ENCODE peak calls at places on chromosome 12, in five cellular contexts. X, Q, F, P and O are unnamed samples.

GRCh38 chr12:130337476-130338303 is at the start of gene PIWIL1:
- DNase-seq in X (no peak), Q (no peak), F (no peak), P (no peak), O (no peak)

GRCh38 chr12:68565391-68565903 is 45.3 kb upstream of the RAP1B start:
- DNase-seq in X (no peak), Q (no peak), F (no peak), P (peak), O (no peak)

GRCh38 chr12:62738611-62739010 is 196.3 kb downstream of the PPM1H start:
- DNase-seq in X (no peak), Q (no peak), F (no peak), P (no peak), O (no peak)

GRCh38 chr12:52741378-52742195 is 35.6 kb downstream of the KRT76 start:
- DNase-seq in X (no peak), Q (peak), F (no peak), P (peak), O (no peak)

GRCh38 chr12:84043355-84043754 is 869.2 kb downstream of the SLC6A15 start:
- DNase-seq in X (no peak), Q (no peak), F (no peak), P (no peak), O (no peak)

GRCh38 chr12:51359851-51360250 is 13.4 kb upstream of the CELA1 start:
- DNase-seq in X (no peak), Q (no peak), F (no peak), P (no peak), O (no peak)

GRCh38 chr12:67239061-67239460 is 30.1 kb upstream of the CAND1 start:
- DNase-seq in X (no peak), Q (no peak), F (no peak), P (no peak), O (no peak)

GRCh38 chr12:67161322-67161918 is 107.7 kb upstream of the CAND1 start:
- DNase-seq in X (no peak), Q (peak), F (no peak), P (peak), O (no peak)

GRCh38 chr12:39990122-39991101 is 115.5 kb downstream of the SLC2A13 start:
- DNase-seq in X (peak), Q (peak), F (peak), P (peak), O (no peak)

GRCh38 chr12:76690916-76691700 is 72.8 kb upstream of the ZDHHC17 start:
- DNase-seq in X (no peak), Q (no peak), F (no peak), P (no peak), O (no peak)

GRCh38 chr12:89160716-89161123 is 191.6 kb downstream of the DUSP6 start:
- DNase-seq in X (no peak), Q (peak), F (no peak), P (peak), O (no peak)

GRCh38 chr12:69904761-69905160 is 79.7 kb downstream of the MYRFL start:
- DNase-seq in X (no peak), Q (no peak), F (no peak), P (no peak), O (no peak)

GRCh38 chr12:49342914-49343731 is 3.6 kb upstream of the DNAJC22 start:
- DNase-seq in X (no peak), Q (no peak), F (no peak), P (no peak), O (no peak)

GRCh38 chr12:49661191-49661590 is 37.8 kb downstream of the PRPF40B start:
- DNase-seq in X (no peak), Q (no peak), F (no peak), P (no peak), O (no peak)

GRCh38 chr12:70754330-70754741 is 117.1 kb upstream of the PTPRB start:
- DNase-seq in X (no peak), Q (peak), F (no peak), P (peak), O (no peak)

GRCh38 chr12:10634427-10634826 is 21.0 kb upstream of the MAGOHB start:
- DNase-seq in X (no peak), Q (no peak), F (no peak), P (no peak), O (no peak)

GRCh38 chr12:60394680-60395079 is 798.9 kb downstream of the SLC16A7 start:
- DNase-seq in X (no peak), Q (no peak), F (peak), P (no peak), O (no peak)

GRCh38 chr12:85713368-85713767 is 122.8 kb downstream of the RASSF9 start:
- DNase-seq in X (no peak), Q (no peak), F (no peak), P (no peak), O (no peak)

GRCh38 chr12:3419538-3419937 is 71.5 kb upstream of the PRMT8 start:
- DNase-seq in X (no peak), Q (no peak), F (no peak), P (no peak), O (no peak)

GRCh38 chr12:102067574-102068258 is 5.9 kb upstream of the WASHC3 start:
- DNase-seq in X (no peak), Q (no peak), F (no peak), P (no peak), O (no peak)

GRCh38 chr12:54126696-54127537 is 61.9 kb downstream of the SMUG1 start:
- DNase-seq in X (no peak), Q (peak), F (no peak), P (peak), O (no peak)

GRCh38 chr12:50200507-50201273 is 33.5 kb upstream of the CERS5 start:
- DNase-seq in X (no peak), Q (no peak), F (no peak), P (no peak), O (no peak)

GRCh38 chr12:4824415-4824814 is 85.3 kb upstream of the KCNA1 start:
- DNase-seq in X (no peak), Q (no peak), F (no peak), P (no peak), O (no peak)

GRCh38 chr12:99154264-99154982 is 493.1 kb upstream of the GARIN6 start:
- DNase-seq in X (peak), Q (no peak), F (no peak), P (no peak), O (peak)

GRCh38 chr12:8712572-8712971 is 14.8 kb downstream of the RIMKLB start:
- DNase-seq in X (no peak), Q (no peak), F (no peak), P (no peak), O (no peak)

GRCh38 chr12:93273834-93274705 is 103.7 kb upstream of the NUDT4 start:
- DNase-seq in X (no peak), Q (no peak), F (no peak), P (no peak), O (no peak)

GRCh38 chr12:80056232-80056631 is 43.1 kb upstream of the OTOGL start:
- DNase-seq in X (peak), Q (no peak), F (no peak), P (no peak), O (no peak)

GRCh38 chr12:103272949-103273348 is 222.8 kb downstream of the C12orf42 start:
- DNase-seq in X (no peak), Q (no peak), F (no peak), P (no peak), O (no peak)

GRCh38 chr12:59077153-59077930 is 157.0 kb upstream of the LRIG3 start:
- DNase-seq in X (no peak), Q (peak), F (no peak), P (peak), O (no peak)

GRCh38 chr12:2346405-2346804 is 293.6 kb downstream of the CACNA1C start:
- DNase-seq in X (no peak), Q (no peak), F (no peak), P (no peak), O (no peak)

GRCh38 chr12:51947597-51947996 is 3.9 kb upstream of the ACVR1B start:
- DNase-seq in X (no peak), Q (no peak), F (no peak), P (no peak), O (no peak)

GRCh38 chr12:110354172-110354780 is 49.2 kb downstream of the ANAPC7 start:
- DNase-seq in X (no peak), Q (no peak), F (no peak), P (no peak), O (no peak)

GRCh38 chr12:14307004-14307403 is 58.5 kb upstream of the ATF7IP start:
- DNase-seq in X (no peak), Q (no peak), F (no peak), P (no peak), O (no peak)

GRCh38 chr12:122944588-122944987 is 21.7 kb downstream of the ABCB9 start:
- DNase-seq in X (peak), Q (no peak), F (no peak), P (peak), O (peak)

GRCh38 chr12:109767991-109768900 is 54.6 kb downstream of the FAM222A start:
- DNase-seq in X (peak), Q (no peak), F (no peak), P (no peak), O (no peak)

GRCh38 chr12:65280306-65280705 is 1.8 kb downstream of the MSRB3 start:
- DNase-seq in X (no peak), Q (no peak), F (no peak), P (no peak), O (no peak)

GRCh38 chr12:102757874-102758244 is 159.2 kb downstream of the PAH start:
- DNase-seq in X (no peak), Q (no peak), F (no peak), P (no peak), O (no peak)

DNA sequence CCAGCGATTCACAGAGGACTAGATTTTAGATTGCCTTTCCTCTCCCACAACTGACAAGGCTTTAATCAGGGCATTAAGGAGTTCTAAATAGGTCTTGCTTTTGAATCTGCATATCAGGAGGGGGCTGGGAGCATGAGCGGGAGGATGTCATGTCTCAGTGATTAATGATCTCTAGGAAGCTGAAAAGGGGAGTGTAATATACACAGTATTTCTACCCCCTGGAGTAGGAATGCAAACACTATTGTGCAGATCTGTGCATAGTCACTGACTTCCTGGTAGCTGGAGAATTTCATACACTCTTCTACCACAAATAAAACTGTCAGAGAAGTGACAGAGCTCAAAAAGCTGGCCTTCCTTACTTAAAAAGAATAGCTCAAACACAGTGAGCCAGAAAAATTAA is 65.7 kb downstream of the RIC8B start:
- DNase-seq in X (no peak), Q (no peak), F (peak), P (no peak), O (no peak)
- H3K27ac ChIP-seq in X (no peak), Q (peak), F (no peak), P (no peak), O (no peak)

DNA sequence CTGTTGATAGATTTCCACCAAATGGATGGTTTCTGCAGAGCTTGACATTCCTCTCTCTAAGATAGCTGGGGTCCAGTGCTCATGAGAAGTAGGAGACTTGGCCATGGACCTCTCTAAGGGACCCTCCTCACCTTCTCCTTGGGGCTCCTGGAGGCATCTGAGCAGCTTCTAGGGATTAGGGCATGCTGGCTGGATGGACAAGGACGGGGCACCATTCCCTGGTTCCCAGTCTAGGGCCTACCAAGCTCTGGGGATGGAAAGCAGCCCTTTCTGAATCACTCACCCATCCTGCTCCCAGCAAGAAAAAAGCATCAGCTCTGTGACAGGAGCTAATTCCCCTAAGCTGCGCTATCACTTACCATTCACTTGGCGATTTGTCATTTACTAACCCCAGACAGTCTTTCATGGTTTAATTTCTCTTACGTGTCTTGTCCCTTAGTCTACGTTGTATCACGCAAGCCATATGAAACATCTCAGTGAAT is 39.5 kb downstream of the VWF start:
- DNase-seq in X (no peak), Q (no peak), F (no peak), P (no peak), O (no peak)
- H3K27ac ChIP-seq in X (peak), Q (no peak), F (no peak), P (no peak), O (peak)

DNA sequence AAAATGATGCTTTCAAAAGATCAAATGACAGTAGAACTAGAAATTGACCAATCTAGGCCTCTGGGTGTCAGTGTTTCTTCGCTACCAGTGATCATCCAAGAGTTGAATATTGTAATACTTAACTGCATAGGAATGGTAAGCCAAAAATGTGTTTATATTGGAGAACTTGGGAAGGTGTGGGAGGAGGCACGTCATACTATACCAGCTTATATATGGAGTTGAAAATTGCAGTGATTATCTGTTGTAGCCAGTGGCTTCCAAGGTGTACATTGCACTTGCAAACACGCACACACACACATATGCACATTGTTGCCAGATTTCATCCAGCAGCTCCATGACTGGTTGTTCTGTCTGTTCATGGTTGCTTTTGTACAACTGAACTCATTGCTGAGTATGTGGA is 36.1 kb downstream of the EID3 start:
- DNase-seq in X (no peak), Q (no peak), F (no peak), P (no peak), O (no peak)
- H3K27ac ChIP-seq in X (no peak), Q (no peak), F (no peak), P (no peak), O (no peak)

GRCh38 chr12:120470150-120470817 is 736 bp upstream of the SRSF9 start:
- DNase-seq in X (no peak), Q (peak), F (no peak), P (no peak), O (no peak)

GRCh38 chr12:120474092-120474960 is 4.8 kb upstream of the SRSF9 start:
- DNase-seq in X (peak), Q (peak), F (no peak), P (peak), O (no peak)

GRCh38 chr12:120475643-120476042 is 6.1 kb upstream of the SRSF9 start:
- DNase-seq in X (no peak), Q (no peak), F (no peak), P (no peak), O (no peak)

GRCh38 chr12:120469450-120470149 is at the start of gene SRSF9:
- DNase-seq in X (peak), Q (peak), F (peak), P (peak), O (no peak)

DNA sequence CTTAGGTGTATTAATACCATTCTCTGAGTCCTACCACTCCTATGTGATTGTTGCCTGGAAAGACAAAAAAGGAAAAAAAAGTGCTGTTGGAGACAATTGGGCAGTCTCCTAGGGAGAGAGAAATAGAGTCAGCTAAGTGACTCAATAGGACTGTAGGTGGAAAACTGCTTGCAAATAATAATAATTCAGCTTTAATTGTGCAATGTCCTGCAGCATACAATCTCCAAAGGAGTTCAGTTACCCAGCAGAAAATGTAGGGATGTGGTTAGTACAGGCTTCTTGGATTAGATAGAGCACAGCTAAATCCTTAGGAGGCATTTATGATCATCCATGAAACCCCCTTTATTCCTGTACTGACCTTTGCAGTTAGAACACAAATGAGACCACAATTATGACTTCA is 3.0 kb upstream of the SRSF9 start:
- DNase-seq in X (no peak), Q (no peak), F (no peak), P (no peak), O (no peak)
- H3K27ac ChIP-seq in X (no peak), Q (no peak), F (no peak), P (no peak), O (no peak)

GRCh38 chr12:30794591-30795409 is 40.0 kb upstream of the CAPRIN2 start:
- DNase-seq in X (no peak), Q (no peak), F (no peak), P (no peak), O (no peak)

GRCh38 chr12:30795660-30796507 is 41.1 kb upstream of the CAPRIN2 start:
- DNase-seq in X (peak), Q (peak), F (no peak), P (peak), O (peak)

GRCh38 chr12:30794020-30794419 is 39.3 kb upstream of the CAPRIN2 start:
- DNase-seq in X (no peak), Q (no peak), F (no peak), P (no peak), O (no peak)

GRCh38 chr12:30796508-30796780 is 41.7 kb upstream of the CAPRIN2 start:
- DNase-seq in X (peak), Q (no peak), F (no peak), P (no peak), O (peak)

GRCh38 chr12:30795410-30795659 is 40.6 kb upstream of the CAPRIN2 start:
- DNase-seq in X (no peak), Q (no peak), F (no peak), P (no peak), O (no peak)
- H3K27ac ChIP-seq in X (no peak), Q (no peak), F (peak), P (no peak), O (peak)

DNA sequence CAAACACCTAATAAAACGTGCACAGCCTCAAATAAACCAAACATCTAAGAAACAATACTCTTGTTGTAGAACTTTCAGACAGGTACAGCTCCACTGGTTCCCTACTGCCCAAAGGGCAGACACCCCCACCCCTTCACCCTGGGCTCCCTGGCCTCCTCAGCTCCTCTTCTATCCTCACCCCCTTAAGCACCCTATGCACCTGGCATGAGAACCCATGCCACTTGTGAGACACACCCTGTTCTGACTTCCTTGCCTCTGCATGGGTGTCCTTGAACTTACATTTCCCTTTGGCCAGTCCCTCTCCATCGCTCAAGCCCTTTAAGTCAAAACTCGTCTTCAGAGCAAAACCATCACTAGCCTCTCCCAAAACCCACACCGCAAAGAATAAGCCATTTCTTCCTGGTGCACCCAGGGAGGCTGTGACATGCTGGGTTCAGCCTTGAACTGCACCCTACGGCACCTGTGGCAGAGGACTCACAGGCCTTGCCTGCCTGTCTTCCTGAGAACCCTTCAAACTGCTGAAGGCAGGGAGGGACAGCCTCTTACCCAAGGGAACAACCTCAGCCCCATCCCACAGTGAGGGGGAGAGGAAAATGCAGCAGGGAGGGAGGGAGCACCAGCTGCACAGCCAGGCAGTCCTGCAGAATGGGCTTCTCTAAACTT is 12.6 kb upstream of the ACTR6 start:
- DNase-seq in X (no peak), Q (no peak), F (no peak), P (no peak), O (no peak)
- H3K27ac ChIP-seq in X (no peak), Q (no peak), F (no peak), P (no peak), O (no peak)

GRCh38 chr12:115898670-115899069 is 378.8 kb downstream of the MED13L start:
- DNase-seq in X (no peak), Q (no peak), F (no peak), P (no peak), O (no peak)

GRCh38 chr12:115895247-115895646 is 382.2 kb downstream of the MED13L start:
- DNase-seq in X (no peak), Q (no peak), F (no peak), P (no peak), O (no peak)

DNA sequence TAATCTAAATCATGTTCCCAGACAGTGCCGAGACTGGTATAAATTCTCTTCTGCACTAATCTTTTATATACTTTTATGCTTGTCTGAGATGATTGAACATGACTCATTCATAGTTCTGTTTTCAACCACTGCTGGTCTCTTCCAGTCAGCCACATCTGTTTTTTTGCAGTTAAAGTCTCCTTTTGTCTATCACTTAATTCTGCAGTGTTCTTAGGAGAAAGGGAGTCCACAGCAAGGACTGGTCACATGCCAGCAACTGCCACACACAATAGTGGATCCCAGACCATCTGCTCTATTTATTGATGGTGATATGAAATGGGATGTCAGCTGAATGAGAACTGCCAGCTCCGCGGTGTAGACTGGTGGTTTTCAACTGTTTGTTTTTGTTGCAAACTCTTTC is 379.8 kb downstream of the MED13L start:
- DNase-seq in X (no peak), Q (no peak), F (no peak), P (no peak), O (no peak)
- H3K27ac ChIP-seq in X (no peak), Q (no peak), F (no peak), P (no peak), O (no peak)

DNA sequence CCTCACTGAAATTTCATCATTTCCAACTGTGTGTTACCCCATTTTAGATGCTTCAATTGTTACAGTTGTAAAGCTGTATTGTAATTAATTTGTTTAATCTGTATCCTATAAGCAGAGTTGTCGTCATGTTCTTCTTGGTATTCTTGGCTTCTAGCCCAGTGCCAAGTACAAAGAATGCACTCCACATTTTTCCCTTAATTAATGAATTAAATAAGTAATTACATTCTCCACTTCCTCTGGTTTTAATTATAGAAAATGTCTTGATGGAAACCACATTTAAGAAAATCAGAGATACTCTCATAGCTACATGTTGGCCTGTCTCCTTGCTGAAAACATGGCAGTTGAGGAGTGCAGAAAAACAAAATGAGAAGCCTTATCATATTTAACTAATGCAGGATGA is 749 bp downstream of the DNAI7 start:
- DNase-seq in X (no peak), Q (no peak), F (no peak), P (no peak), O (no peak)
- H3K27ac ChIP-seq in X (no peak), Q (no peak), F (no peak), P (no peak), O (no peak)